ENCODE peak calls at places on chromosomes 13 and 19, in nine cellular contexts. P, B, H, G, A, T, K, U and V are unnamed samples.

GRCh38 chr13:30107536-30108136 is 199.7 kb downstream of the KATNAL1 start:
- DNase-seq in U (peak), A (no peak), T (peak), H (no peak), P (no peak), B (no peak), G (no peak), K (no peak), V (peak)

GRCh38 chr13:37747071-37747612 is 122.4 kb downstream of the TRPC4 start:
- DNase-seq in G (no peak), B (no peak), H (no peak), A (no peak), K (no peak), U (peak), T (peak), P (no peak), V (peak)

GRCh38 chr19:35546532-35546931 is 1.1 kb downstream of the TMEM147 start:
- DNase-seq in H (no peak), A (no peak), B (no peak), U (no peak), P (no peak), G (no peak), K (no peak), T (no peak), V (no peak)

GRCh38 chr13:23979361-23980159 is 82.3 kb upstream of the C1QTNF9B start:
- DNase-seq in U (peak), H (peak), G (peak), K (peak), A (peak), P (peak), T (peak), B (peak), V (peak)

GRCh38 chr19:8311461-8312260 is 3.5 kb upstream of the CD320 start:
- DNase-seq in A (no peak), K (no peak), H (no peak), P (no peak), G (no peak), B (no peak), U (peak), T (no peak), V (no peak)

GRCh38 chr19:33098023-33098652 is 17.2 kb downstream of the GPATCH1 start:
- DNase-seq in H (no peak), K (no peak), G (no peak), U (peak), B (no peak), T (peak), P (no peak), A (no peak), V (peak)

GRCh38 chr19:3073159-3073563 is 10.9 kb upstream of the TLE5 start:
- DNase-seq in G (no peak), T (peak), P (no peak), H (no peak), A (no peak), K (no peak), U (no peak), B (no peak), V (peak)

GRCh38 chr13:48906200-48906599 is 69.5 kb upstream of the FNDC3A start:
- DNase-seq in H (no peak), T (no peak), G (no peak), K (no peak), A (no peak), U (no peak), P (no peak), B (no peak), V (no peak)

GRCh38 chr19:57527136-57527881 is at the start of gene ZNF549:
- DNase-seq in B (peak), U (peak), G (peak), K (peak), P (peak), H (peak), A (peak), T (peak), V (peak)

GRCh38 chr19:46181386-46181774 is 33.3 kb downstream of the IGFL2 start:
- DNase-seq in B (no peak), A (no peak), K (no peak), P (peak), U (peak), G (no peak), H (no peak), T (no peak), V (peak)

GRCh38 chr13:43473437-43473836 is 313.3 kb downstream of the ENOX1 start:
- DNase-seq in G (no peak), U (no peak), K (no peak), B (no peak), H (peak), P (no peak), A (no peak), T (no peak), V (no peak)

GRCh38 chr19:5865772-5866171 is 4.6 kb downstream of the FUT5 start:
- DNase-seq in K (no peak), B (no peak), A (no peak), G (no peak), T (no peak), U (no peak), H (no peak), P (no peak), V (no peak)

GRCh38 chr13:24612726-24613125 is 67.5 kb upstream of the ATP12A start:
- DNase-seq in A (no peak), T (no peak), B (no peak), H (no peak), G (no peak), U (no peak), P (no peak), K (no peak), V (no peak)

GRCh38 chr19:38538386-38538785 is 79.4 kb downstream of the MAP4K1 start:
- DNase-seq in K (no peak), A (no peak), H (no peak), B (no peak), P (no peak), T (no peak), U (no peak), G (no peak), V (no peak)

GRCh38 chr19:47004012-47004465 is 15.6 kb upstream of the NPAS1 start:
- DNase-seq in P (no peak), H (no peak), G (no peak), T (no peak), A (no peak), U (no peak), B (no peak), K (no peak), V (no peak)

GRCh38 chr19:51777570-51778460 is 16.8 kb downstream of the FPR2 start:
- DNase-seq in G (peak), U (peak), P (peak), T (peak), B (peak), K (no peak), A (peak), H (peak), V (peak)

GRCh38 chr13:24503376-24503690 is 9.2 kb downstream of the PARP4 start:
- DNase-seq in G (no peak), B (no peak), A (no peak), P (no peak), K (no peak), U (no peak), H (no peak), T (no peak), V (peak)

GRCh38 chr19:14519860-14520407 is 1.7 kb upstream of the DNAJB1 start:
- DNase-seq in K (no peak), P (no peak), H (no peak), A (no peak), G (no peak), T (peak), U (peak), B (no peak), V (no peak)

GRCh38 chr13:40486518-40487163 is 179.8 kb downstream of the FOXO1 start:
- DNase-seq in U (no peak), B (no peak), H (no peak), G (no peak), T (no peak), K (no peak), P (no peak), A (no peak), V (no peak)

GRCh38 chr13:94343243-94343585 is 136.3 kb downstream of the DCT start:
- DNase-seq in B (no peak), T (no peak), K (no peak), H (no peak), P (no peak), U (no peak), G (peak), A (no peak), V (no peak)

GRCh38 chr19:6224308-6224675 is 55.5 kb downstream of the MLLT1 start:
- DNase-seq in U (no peak), A (no peak), G (no peak), H (peak), B (no peak), P (no peak), K (no peak), T (no peak), V (no peak)

GRCh38 chr13:106919638-106920037 is 351.7 kb upstream of the ARGLU1 start:
- DNase-seq in U (no peak), B (no peak), P (peak), K (no peak), A (no peak), H (peak), G (peak), T (no peak), V (no peak)

GRCh38 chr19:18915639-18916038 is 3.5 kb downstream of the COPE start:
- DNase-seq in G (peak), B (peak), P (peak), U (peak), H (no peak), T (peak), A (no peak), K (no peak), V (peak)

GRCh38 chr13:107534548-107534947 is 680.8 kb downstream of the LIG4 start:
- DNase-seq in G (no peak), U (no peak), H (no peak), K (no peak), B (no peak), T (no peak), A (no peak), P (no peak), V (no peak)

GRCh38 chr13:91659583-91660415 is 261.4 kb downstream of the GPC5 start:
- DNase-seq in H (no peak), G (no peak), T (peak), U (no peak), A (no peak), K (no peak), P (no peak), B (peak), V (no peak)

GRCh38 chr19:58543826-58544590 is at the start of gene TRIM28:
- DNase-seq in T (peak), U (peak), A (peak), B (peak), G (peak), P (peak), K (peak), H (peak), V (peak)

GRCh38 chr13:43516401-43516826 is 270.4 kb downstream of the ENOX1 start:
- DNase-seq in T (no peak), U (no peak), G (no peak), A (no peak), K (no peak), B (no peak), P (no peak), H (peak), V (no peak)

GRCh38 chr13:112648966-112649690 is 40.7 kb upstream of the ATP11A start:
- DNase-seq in K (no peak), A (no peak), U (no peak), H (no peak), G (no peak), P (peak), B (no peak), T (no peak), V (no peak)

GRCh38 chr19:44710483-44710882 is 11.5 kb downstream of the CEACAM16 start:
- DNase-seq in K (no peak), A (no peak), G (no peak), P (no peak), B (no peak), U (no peak), H (no peak), T (no peak), V (no peak)

GRCh38 chr13:51313619-51314018 is 25.9 kb upstream of the SERPINE3 start:
- DNase-seq in G (no peak), B (no peak), A (no peak), P (no peak), T (no peak), H (no peak), K (no peak), U (no peak), V (no peak)

GRCh38 chr19:30111456-30111855 is 169.4 kb downstream of the URI1 start:
- DNase-seq in U (no peak), A (no peak), B (no peak), K (no peak), G (no peak), P (no peak), T (no peak), H (no peak), V (no peak)

GRCh38 chr19:14561832-14562351 is 10.0 kb downstream of the NDUFB7 start:
- DNase-seq in G (no peak), T (peak), U (no peak), A (no peak), H (peak), K (no peak), B (peak), P (peak), V (peak)

GRCh38 chr13:97977376-97977705 is 23.9 kb downstream of the IPO5 start:
- DNase-seq in U (peak), H (no peak), B (no peak), A (no peak), K (no peak), P (no peak), T (no peak), G (no peak), V (peak)

GRCh38 chr13:88063741-88064140 is 392.6 kb downstream of the SLITRK5 start:
- DNase-seq in G (no peak), T (no peak), A (no peak), B (no peak), U (peak), K (no peak), P (no peak), H (no peak), V (peak)

GRCh38 chr13:112983428-112984196 is 14.6 kb downstream of the MCF2L start:
- DNase-seq in B (no peak), T (no peak), G (no peak), P (no peak), K (no peak), H (no peak), U (no peak), A (no peak), V (no peak)

GRCh38 chr19:42635233-42635539 is 40.5 kb upstream of the CEACAM8 start:
- DNase-seq in G (no peak), U (no peak), A (no peak), B (no peak), H (no peak), P (no peak), T (no peak), K (no peak), V (no peak)
- TF ChIP-seq CTCF in G (no peak), U (peak), A (no peak), B (no peak), H (no peak), P (no peak), T (no peak), K (no peak), V (no peak)

GRCh38 chr19:12793290-12794195 is 2.3 kb downstream of the JUNB start:
- DNase-seq in U (peak), A (peak), B (peak), G (peak), P (peak), T (peak), H (peak), K (peak), V (peak)
- TF ChIP-seq CTCF in U (peak), A (peak), B (no peak), G (no peak), P (no peak), T (no peak), H (peak), K (no peak), V (no peak)

DNA sequence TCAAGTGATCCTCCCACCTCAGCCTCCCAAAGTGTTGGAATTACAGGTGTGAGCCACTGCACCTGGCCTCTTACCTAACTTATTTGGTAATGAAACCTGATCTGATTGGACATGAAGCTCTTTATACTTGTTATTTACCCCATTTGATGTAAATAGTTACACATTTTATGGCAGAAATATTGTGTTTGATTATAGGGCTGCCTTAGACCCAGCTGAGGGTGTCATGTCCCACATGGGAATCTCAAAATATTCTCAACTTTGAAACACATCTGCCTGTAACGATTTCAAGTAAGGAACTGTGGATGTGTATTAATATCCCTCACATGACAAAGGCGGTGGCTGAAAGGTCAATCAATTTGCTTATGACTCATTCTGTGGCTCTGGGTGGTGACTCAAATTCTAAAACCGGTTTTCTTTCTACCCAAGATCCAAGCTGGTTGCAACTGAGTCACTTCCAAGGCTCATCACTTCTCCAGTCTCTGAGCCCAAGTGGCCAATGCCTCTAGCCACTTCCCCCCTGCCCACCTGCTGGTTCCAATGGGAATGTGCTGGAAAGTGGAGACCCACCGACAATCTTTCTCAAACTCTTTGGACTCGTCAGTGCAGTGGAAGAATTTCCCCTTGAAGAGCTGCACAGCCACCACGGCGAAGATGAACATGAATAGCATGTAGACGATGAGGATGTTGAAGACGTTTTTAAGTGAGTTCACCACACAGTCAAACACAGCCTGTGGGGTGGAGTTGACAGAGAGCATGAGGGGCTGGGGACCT is 110.9 kb downstream of the IER2 start:
- DNase-seq in K (peak), H (no peak), A (no peak), P (no peak), T (peak), G (no peak), B (peak), U (peak), V (peak)
- TF ChIP-seq CTCF in K (no peak), H (no peak), A (no peak), P (no peak), T (no peak), G (no peak), B (no peak), U (peak), V (no peak)

DNA sequence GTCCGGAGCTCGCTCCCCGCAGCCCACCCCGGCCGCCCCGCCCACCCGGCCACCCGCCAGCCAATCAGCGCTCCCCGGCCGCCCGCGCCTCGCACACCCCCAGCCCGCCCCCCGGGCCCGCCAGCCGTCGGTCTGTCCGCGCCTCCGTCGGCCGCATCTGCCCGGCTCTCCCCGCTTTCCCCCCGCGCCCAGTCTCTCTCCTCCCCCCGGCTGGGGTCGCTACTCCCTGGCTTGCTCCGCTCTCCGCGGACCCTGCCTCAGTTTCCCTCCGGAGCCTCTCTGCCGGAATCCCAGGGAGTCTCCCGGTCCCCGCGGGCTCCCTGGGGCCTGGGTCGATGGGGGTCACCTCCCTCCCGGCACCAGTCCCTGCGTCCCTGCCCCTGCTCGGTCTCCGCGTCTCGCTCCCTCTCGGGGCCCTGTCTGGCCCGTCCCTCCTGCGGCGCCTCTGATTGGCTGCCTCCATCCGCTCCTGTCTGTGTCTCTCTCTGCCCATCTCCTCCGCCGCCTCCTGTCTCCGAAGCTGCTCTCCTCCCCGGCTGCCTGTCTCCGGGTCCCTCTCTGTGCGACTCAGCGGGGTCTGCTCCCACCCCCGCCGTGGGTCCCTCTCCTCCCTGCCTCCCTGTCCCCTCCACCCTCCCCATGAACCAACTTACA is 485 bp downstream of the IL11 start:
- DNase-seq in G (peak), U (peak), A (no peak), K (no peak), P (peak), B (no peak), H (no peak), T (peak), V (peak)
- TF ChIP-seq CTCF in G (no peak), U (no peak), A (no peak), K (no peak), P (no peak), B (no peak), H (no peak), T (no peak), V (no peak)

GRCh38 chr13:101205408-101205807 is 210.9 kb downstream of the NALCN start:
- DNase-seq in B (peak), P (no peak), A (no peak), H (no peak), K (no peak), T (no peak), G (no peak), U (no peak), V (no peak)

GRCh38 chr13:101204270-101205011 is 211.9 kb downstream of the NALCN start:
- DNase-seq in K (no peak), B (no peak), H (no peak), G (no peak), T (no peak), A (no peak), P (no peak), U (no peak), V (no peak)

DNA sequence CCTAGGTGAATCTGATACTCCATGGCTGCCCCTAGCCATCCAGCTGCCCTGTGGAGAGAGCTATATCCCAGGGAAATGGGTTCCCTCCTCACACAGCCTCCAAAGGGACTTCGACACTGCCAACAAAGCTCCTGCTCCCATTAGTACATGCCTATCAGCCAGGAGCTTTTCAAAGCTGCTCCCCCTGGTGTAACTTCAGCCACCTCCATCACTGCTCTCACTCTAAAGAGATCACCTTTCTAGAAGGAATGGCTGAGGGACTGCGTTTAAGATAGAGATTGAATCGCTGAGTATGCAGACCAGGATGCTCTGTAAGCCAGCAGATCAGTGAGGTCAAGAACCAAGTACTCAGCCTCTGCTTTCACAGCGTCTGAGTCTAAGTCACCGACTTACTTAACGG is 213.7 kb downstream of the NALCN start:
- DNase-seq in T (no peak), A (no peak), P (peak), U (peak), K (no peak), B (no peak), G (peak), H (no peak), V (no peak)
- TF ChIP-seq CTCF in T (no peak), A (peak), P (peak), U (no peak), K (no peak), B (no peak), G (peak), H (no peak), V (no peak)

DNA sequence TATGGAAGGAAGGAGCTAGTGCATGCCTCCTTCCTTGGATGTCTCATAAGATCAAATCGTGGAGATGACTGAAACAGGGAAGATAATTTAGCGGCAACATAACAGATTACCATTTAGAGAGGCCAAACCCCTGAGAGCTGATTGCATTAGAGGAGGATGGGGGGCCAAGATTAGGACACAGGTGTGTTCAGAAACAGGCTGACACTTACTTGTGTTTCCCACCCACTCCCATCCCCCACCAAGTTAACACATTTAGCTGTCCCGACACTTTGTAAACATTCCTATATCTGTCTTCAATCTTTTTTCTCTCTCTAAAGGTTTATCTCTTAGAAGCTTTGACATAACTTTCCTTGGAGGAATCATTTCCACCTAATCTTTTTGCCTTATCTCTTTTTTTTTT is 48.8 kb upstream of the KCTD4 start:
- DNase-seq in P (peak), G (no peak), B (no peak), U (no peak), H (no peak), T (no peak), A (no peak), K (no peak), V (no peak)
- TF ChIP-seq CTCF in P (no peak), G (no peak), B (no peak), U (no peak), H (no peak), T (no peak), A (no peak), K (no peak), V (no peak)